ENCODE peak calls at places on chromosomes 16 and 17, in seven cellular contexts. W, J, K, T, U, M and L are unnamed samples. For H3K4me1, the result is how much of the 10 kb centered on the place peaks cover.

GRCh38 chr16:54633943-54634362 is 296.7 kb upstream of the IRX5 start:
- DNase-seq in W (no peak), J (no peak), K (peak), T (no peak), U (no peak), M (no peak), L (no peak)

GRCh38 chr16:1474471-1474795 is 395 bp downstream of the CLCN7 start:
- DNase-seq in W (peak), J (no peak), K (no peak), T (no peak), U (no peak), M (no peak), L (no peak)

GRCh38 chr16:88315543-88316105 is 67.1 kb upstream of the ZNF469 start:
- DNase-seq in W (peak), J (no peak), K (peak), T (no peak), U (peak), M (no peak), L (no peak)

GRCh38 chr16:90046122-90046970 is 27.1 kb upstream of the DBNDD1 start:
- DNase-seq in W (no peak), J (no peak), K (no peak), T (no peak), U (no peak), M (no peak), L (no peak)

GRCh38 chr17:74478369-74479100 is 12.1 kb downstream of the CD300A start:
- DNase-seq in W (no peak), J (no peak), K (no peak), T (no peak), U (no peak), M (peak), L (no peak)

GRCh38 chr16:88781140-88782077 is 3.6 kb downstream of the PIEZO1 start:
- DNase-seq in W (peak), J (no peak), K (no peak), T (peak), U (no peak), M (no peak), L (no peak)

GRCh38 chr17:15659236-15659635 is 24.9 kb downstream of the TRIM16 start:
- DNase-seq in W (no peak), J (no peak), K (no peak), T (no peak), U (no peak), M (no peak), L (no peak)

GRCh38 chr17:7982666-7983065 is 19.7 kb upstream of the GUCY2D start:
- DNase-seq in W (no peak), J (no peak), K (no peak), T (no peak), U (no peak), M (no peak), L (peak)

GRCh38 chr17:35002876-35003551 is 22.7 kb downstream of the LIG3 start:
- DNase-seq in W (no peak), J (no peak), K (no peak), T (peak), U (no peak), M (no peak), L (no peak)

GRCh38 chr16:8850279-8850885 is 18.4 kb downstream of the CARHSP1 start:
- DNase-seq in W (peak), J (peak), K (no peak), T (peak), U (peak), M (no peak), L (peak)

GRCh38 chr17:44063704-44064639 is 2.5 kb downstream of the LSM12 start:
- DNase-seq in W (no peak), J (no peak), K (no peak), T (no peak), U (no peak), M (no peak), L (no peak)

GRCh38 chr16:16166952-16167351 is 56.3 kb downstream of the ABCC6 start:
- DNase-seq in W (no peak), J (no peak), K (no peak), T (no peak), U (no peak), M (no peak), L (no peak)

GRCh38 chr16:82023206-82023605 is 11.8 kb upstream of the HSD17B2 start:
- DNase-seq in W (no peak), J (no peak), K (no peak), T (no peak), U (no peak), M (no peak), L (no peak)

GRCh38 chr16:14296663-14297062 is 225.5 kb downstream of the MRTFB start:
- DNase-seq in W (no peak), J (no peak), K (no peak), T (no peak), U (no peak), M (no peak), L (no peak)

GRCh38 chr16:35195173-35195863 is 1735.9 kb downstream of the TP53TG3F start:
- DNase-seq in W (no peak), J (no peak), K (no peak), T (no peak), U (no peak), M (no peak), L (no peak)

GRCh38 chr16:83967838-83968482 is at the start of gene NECAB2:
- DNase-seq in W (peak), J (peak), K (no peak), T (peak), U (no peak), M (no peak), L (no peak)

GRCh38 chr17:55437165-55437605 is 15.6 kb upstream of the MMD start:
- DNase-seq in W (no peak), J (no peak), K (no peak), T (no peak), U (no peak), M (peak), L (no peak)

GRCh38 chr17:62319846-62320245 is 60.5 kb upstream of the EFCAB3 start:
- DNase-seq in W (no peak), J (no peak), K (no peak), T (no peak), U (no peak), M (no peak), L (no peak)

GRCh38 chr17:2171725-2172446 is 117.0 kb downstream of the HIC1 start:
- DNase-seq in W (no peak), J (no peak), K (no peak), T (peak), U (peak), M (no peak), L (peak)

GRCh38 chr16:83187404-83187803 is 560.6 kb downstream of the CDH13 start:
- DNase-seq in W (no peak), J (no peak), K (no peak), T (no peak), U (no peak), M (no peak), L (no peak)

GRCh38 chr17:43974541-43975315 is 21.0 kb upstream of the PYY start:
- DNase-seq in W (no peak), J (no peak), K (no peak), T (no peak), U (no peak), M (no peak), L (no peak)

GRCh38 chr17:50206604-50207293 is 5.3 kb upstream of the COL1A1 start:
- DNase-seq in W (no peak), J (peak), K (no peak), T (peak), U (peak), M (no peak), L (no peak)

GRCh38 chr16:66580605-66581209 is 1.4 kb downstream of the CMTM2 start:
- DNase-seq in W (no peak), J (no peak), K (no peak), T (no peak), U (no peak), M (no peak), L (no peak)

GRCh38 chr17:51079049-51079448 is 41.6 kb downstream of the SPAG9 start:
- DNase-seq in W (no peak), J (no peak), K (no peak), T (no peak), U (no peak), M (no peak), L (no peak)

GRCh38 chr17:77254961-77255741 is 114.4 kb downstream of the SEC14L1 start:
- DNase-seq in W (no peak), J (no peak), K (peak), T (no peak), U (no peak), M (no peak), L (no peak)

GRCh38 chr17:12768267-12768666 is 21.0 kb upstream of the ARHGAP44 start:
- DNase-seq in W (no peak), J (no peak), K (no peak), T (no peak), U (no peak), M (no peak), L (no peak)

GRCh38 chr16:86991679-86992078 is 325.5 kb downstream of the C16orf95 start:
- DNase-seq in W (no peak), J (no peak), K (no peak), T (no peak), U (no peak), M (no peak), L (no peak)

GRCh38 chr17:32551186-32551955 is 64.6 kb downstream of the CDK5R1 start:
- DNase-seq in W (no peak), J (no peak), K (no peak), T (no peak), U (no peak), M (peak), L (no peak)

GRCh38 chr17:19768046-19768782 is 20.1 kb upstream of the ALDH3A1 start:
- DNase-seq in W (no peak), J (no peak), K (no peak), T (no peak), U (no peak), M (no peak), L (no peak)

GRCh38 chr17:34519286-34519685 is 60.1 kb upstream of the TMEM132E start:
- DNase-seq in W (no peak), J (no peak), K (no peak), T (no peak), U (no peak), M (no peak), L (no peak)

GRCh38 chr16:48445782-48446533 is 60.7 kb upstream of the SIAH1 start:
- DNase-seq in W (no peak), J (no peak), K (no peak), T (no peak), U (no peak), M (no peak), L (no peak)
- H3K4me1 ChIP-seq in W (under half), J (under half), K (under half), T (under half), U (under half), M (under half), L (under half)

GRCh38 chr17:79607941-79608728 is 2.7 kb downstream of the RBFOX3 start:
- DNase-seq in W (no peak), J (no peak), K (peak), T (peak), U (peak), M (no peak), L (no peak)
- TF ChIP-seq CTCF in W (no peak), J (no peak), K (peak), T (no peak), U (no peak), M (no peak), L (no peak)

DNA sequence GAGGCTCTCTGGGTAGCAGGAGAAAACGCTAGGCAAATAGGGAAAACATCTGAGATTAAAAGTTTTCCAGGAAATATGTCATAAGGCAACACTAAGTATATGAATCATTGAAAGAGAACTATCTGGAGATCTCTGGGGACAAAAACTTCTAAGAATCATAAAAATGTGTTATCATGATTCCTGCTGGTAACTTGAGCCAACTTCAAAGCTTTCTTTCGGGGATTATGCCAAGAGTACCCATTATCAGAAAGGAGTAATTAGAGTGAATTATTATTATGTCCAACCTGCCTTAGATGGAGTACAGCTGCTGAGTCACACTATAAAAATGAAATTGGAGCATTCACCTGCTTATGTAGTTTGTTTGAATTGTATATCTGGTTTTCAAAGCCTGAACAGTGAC is 488.5 kb upstream of the SOX9 start:
- DNase-seq in W (no peak), J (no peak), K (peak), T (no peak), U (no peak), M (no peak), L (no peak)
- H3K27ac ChIP-seq in W (no peak), J (peak), K (peak), T (no peak), U (no peak), M (no peak), L (no peak)

GRCh38 chr16:18788828-18789514 is 1.2 kb downstream of the RPS15A start:
- DNase-seq in W (no peak), J (no peak), K (no peak), T (no peak), U (no peak), M (no peak), L (no peak)
- H3K4me1 ChIP-seq in W (under half), J (under half), K (under half), T (under half), U (under half), M (under half), L (under half)

GRCh38 chr17:29572691-29573557 is 4.4 kb downstream of the TP53I13 start:
- DNase-seq in W (peak), J (peak), K (no peak), T (peak), U (peak), M (no peak), L (peak)
- TF ChIP-seq CTCF in W (peak), J (peak), K (peak), T (peak), U (peak), M (peak), L (peak)